ENCODE peak calls at places on chromosomes 11 and 22, in five cellular contexts. V is Panc1, U is cardiac muscle cell, E is left lung, F is BE2C. A is an unnamed sample.

GRCh38 chr22:38796262-38796957 is 2.5 kb upstream of the DNAL4 start:
- DNase-seq in V (no peak), U (peak), E (no peak), F (no peak), A (no peak)

GRCh38 chr11:74009675-74010305 is 905 bp upstream of the UCP3 start:
- DNase-seq in V (no peak), U (no peak), E (no peak), F (no peak), A (no peak)

GRCh38 chr11:109085708-109086373 is 336.1 kb upstream of the C11orf87 start:
- DNase-seq in V (no peak), U (peak), E (no peak), F (no peak), A (no peak)

GRCh38 chr11:8631395-8632110 is 37.5 kb upstream of the STK33 start:
- DNase-seq in V (no peak), U (peak), E (no peak), F (no peak), A (no peak)

GRCh38 chr11:128574576-128575011 is 12.8 kb downstream of the ETS1 start:
- DNase-seq in V (no peak), U (no peak), E (no peak), F (no peak), A (no peak)

GRCh38 chr11:65743928-65744698 is 23.5 kb upstream of the RNASEH2C start:
- DNase-seq in V (no peak), U (peak), E (no peak), F (peak), A (peak)

GRCh38 chr22:47605441-47605840 is 843.0 kb downstream of the TBC1D22A start:
- DNase-seq in V (no peak), U (no peak), E (no peak), F (no peak), A (no peak)

GRCh38 chr11:116534270-116534975 is 238.4 kb downstream of the BUD13 start:
- DNase-seq in V (no peak), U (no peak), E (no peak), F (no peak), A (no peak)

GRCh38 chr11:62540804-62541671 is 5.6 kb downstream of the AHNAK start:
- DNase-seq in V (no peak), U (no peak), E (no peak), F (no peak), A (no peak)

GRCh38 chr11:84396521-84396920 is 1110.4 kb upstream of the CCDC90B start:
- DNase-seq in V (no peak), U (no peak), E (no peak), F (no peak), A (no peak)

GRCh38 chr11:15675683-15676082 is 561.0 kb downstream of the INSC start:
- DNase-seq in V (no peak), U (peak), E (no peak), F (no peak), A (no peak)

GRCh38 chr11:12696911-12697581 is 22.8 kb downstream of the TEAD1 start:
- DNase-seq in V (no peak), U (no peak), E (no peak), F (no peak), A (no peak)

GRCh38 chr22:40404251-40405177 is 34.1 kb downstream of the SGSM3 start:
- DNase-seq in V (no peak), U (no peak), E (no peak), F (no peak), A (no peak)

GRCh38 chr11:65487467-65488272 is 11.2 kb upstream of the MALAT1 start:
- DNase-seq in V (peak), U (peak), E (peak), F (peak), A (peak)

GRCh38 chr11:31795706-31796522 is 15.2 kb downstream of the PAX6 start:
- DNase-seq in V (no peak), U (no peak), E (no peak), F (no peak), A (peak)

GRCh38 chr11:65500262-65501004 is 1.6 kb downstream of the MALAT1 start:
- DNase-seq in V (no peak), U (peak), E (peak), F (no peak), A (no peak)

GRCh38 chr22:21923163-21923561 is 29.5 kb downstream of the PPM1F start:
- DNase-seq in V (no peak), U (no peak), E (peak), F (no peak), A (no peak)

GRCh38 chr22:47963660-47964059 is 1201.2 kb downstream of the TBC1D22A start:
- DNase-seq in V (no peak), U (no peak), E (no peak), F (no peak), A (no peak)

GRCh38 chr11:67287355-67288197 is 1.5 kb upstream of the ANKRD13D start:
- DNase-seq in V (no peak), U (no peak), E (no peak), F (no peak), A (no peak)

GRCh38 chr11:130580372-130580771 is 131.9 kb downstream of the ADAMTS15 start:
- DNase-seq in V (no peak), U (peak), E (no peak), F (no peak), A (no peak)

GRCh38 chr11:468493-468892 is 18.4 kb downstream of the PTDSS2 start:
- DNase-seq in V (no peak), U (no peak), E (no peak), F (no peak), A (no peak)

GRCh38 chr22:23218867-23219251 is 38.5 kb downstream of the BCR start:
- DNase-seq in V (no peak), U (peak), E (peak), F (no peak), A (peak)

GRCh38 chr22:29703595-29704195 is 16.1 kb upstream of the CABP7 start:
- DNase-seq in V (no peak), U (no peak), E (peak), F (no peak), A (no peak)

GRCh38 chr22:18070041-18070440 is 7.7 kb upstream of the PEX26 start:
- DNase-seq in V (no peak), U (no peak), E (no peak), F (no peak), A (no peak)

GRCh38 chr22:18068991-18069390 is 8.8 kb upstream of the PEX26 start:
- DNase-seq in V (no peak), U (no peak), E (no peak), F (no peak), A (no peak)

GRCh38 chr22:18068381-18068988 is 9.3 kb upstream of the PEX26 start:
- DNase-seq in V (no peak), U (no peak), E (no peak), F (no peak), A (no peak)

GRCh38 chr22:18071968-18072310 is 5.9 kb upstream of the PEX26 start:
- DNase-seq in V (no peak), U (no peak), E (no peak), F (no peak), A (no peak)

DNA sequence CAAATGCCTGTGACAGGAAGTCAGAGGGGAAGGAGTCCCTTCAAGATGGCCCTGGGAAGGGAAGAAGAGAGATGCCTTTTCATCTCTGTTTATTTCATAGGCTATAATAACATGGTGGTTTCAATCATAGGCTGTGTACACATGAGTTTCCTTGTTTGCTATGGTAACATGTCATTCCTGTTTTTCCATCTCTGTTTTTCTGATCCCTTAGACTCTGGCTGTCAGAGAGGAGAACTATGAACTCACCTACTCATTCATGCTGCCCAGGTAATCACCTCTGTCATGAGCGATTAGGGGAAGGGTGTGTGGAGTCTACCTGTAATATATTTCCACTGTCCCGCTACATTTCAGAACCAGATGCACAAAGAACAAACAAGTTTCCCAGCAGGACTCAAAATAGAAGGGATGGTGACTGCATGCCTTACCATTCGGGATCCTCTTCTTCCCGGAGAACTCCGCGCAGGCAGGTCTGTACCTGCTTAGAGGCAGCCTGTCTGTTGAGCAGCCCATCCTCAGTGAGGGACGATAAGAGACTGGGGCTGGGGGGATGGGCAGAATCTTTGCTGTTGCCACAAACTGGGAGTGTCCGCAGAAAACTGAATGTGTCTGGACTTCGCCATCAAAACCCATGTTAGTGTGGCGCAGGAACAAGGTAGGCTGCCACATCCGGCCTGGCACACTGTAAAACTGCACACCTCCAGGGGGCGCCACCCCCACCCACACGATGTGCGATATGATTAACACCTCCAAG is 7.1 kb upstream of the PEX26 start:
- DNase-seq in V (no peak), U (no peak), E (no peak), F (no peak), A (no peak)
- TF ChIP-seq CTCF in V (peak), U (peak), E (no peak), F (peak), A (peak)

DNA sequence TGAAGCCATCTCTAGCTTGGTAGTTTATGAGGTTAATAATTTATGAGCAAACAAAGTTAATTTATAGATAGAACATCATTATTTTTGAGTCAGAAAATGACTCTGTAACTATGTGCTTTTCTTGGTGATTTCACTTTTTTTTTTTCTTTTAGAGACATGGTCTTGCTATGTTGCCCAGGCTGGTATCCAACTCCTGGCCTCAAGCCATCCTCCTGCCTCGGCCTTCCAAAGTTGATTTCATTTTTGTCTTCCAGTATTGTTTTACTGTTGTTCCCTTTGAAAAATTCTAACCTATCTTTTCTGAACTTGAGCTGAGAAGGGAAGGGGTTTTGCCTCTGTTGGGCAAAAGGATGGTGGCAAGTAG is 706 bp upstream of the CXCR5 start:
- DNase-seq in V (no peak), U (no peak), E (no peak), F (no peak), A (no peak)
- TF ChIP-seq CTCF in V (no peak), U (no peak), E (no peak), F (no peak), A (no peak)

GRCh38 chr11:72349616-72350218 is 84.6 kb downstream of the CLPB start:
- DNase-seq in V (no peak), U (peak), E (no peak), F (peak), A (no peak)

GRCh38 chr11:72348250-72348649 is 86.1 kb downstream of the CLPB start:
- DNase-seq in V (no peak), U (no peak), E (no peak), F (no peak), A (no peak)

GRCh38 chr11:72349053-72349452 is 85.3 kb downstream of the CLPB start:
- DNase-seq in V (no peak), U (no peak), E (no peak), F (no peak), A (no peak)

GRCh38 chr11:72352859-72353551 is 81.3 kb downstream of the CLPB start:
- DNase-seq in V (no peak), U (peak), E (no peak), F (peak), A (peak)

GRCh38 chr11:72350752-72351151 is 83.6 kb downstream of the CLPB start:
- DNase-seq in V (no peak), U (peak), E (no peak), F (no peak), A (no peak)
- TF ChIP-seq CTCF in V (no peak), U (no peak), E (no peak), F (no peak), A (no peak)

GRCh38 chr11:134404485-134405341 is 7.3 kb downstream of the B3GAT1 start:
- DNase-seq in V (no peak), U (no peak), E (no peak), F (no peak), A (no peak)
- TF ChIP-seq CTCF in V (no peak), U (no peak), E (no peak), F (no peak), A (no peak)

GRCh38 chr11:24515632-24516031 is 18.8 kb downstream of the LUZP2 start:
- DNase-seq in V (no peak), U (no peak), E (no peak), F (no peak), A (no peak)
- TF ChIP-seq CTCF in V (no peak), U (no peak), E (no peak), F (no peak), A (no peak)

DNA sequence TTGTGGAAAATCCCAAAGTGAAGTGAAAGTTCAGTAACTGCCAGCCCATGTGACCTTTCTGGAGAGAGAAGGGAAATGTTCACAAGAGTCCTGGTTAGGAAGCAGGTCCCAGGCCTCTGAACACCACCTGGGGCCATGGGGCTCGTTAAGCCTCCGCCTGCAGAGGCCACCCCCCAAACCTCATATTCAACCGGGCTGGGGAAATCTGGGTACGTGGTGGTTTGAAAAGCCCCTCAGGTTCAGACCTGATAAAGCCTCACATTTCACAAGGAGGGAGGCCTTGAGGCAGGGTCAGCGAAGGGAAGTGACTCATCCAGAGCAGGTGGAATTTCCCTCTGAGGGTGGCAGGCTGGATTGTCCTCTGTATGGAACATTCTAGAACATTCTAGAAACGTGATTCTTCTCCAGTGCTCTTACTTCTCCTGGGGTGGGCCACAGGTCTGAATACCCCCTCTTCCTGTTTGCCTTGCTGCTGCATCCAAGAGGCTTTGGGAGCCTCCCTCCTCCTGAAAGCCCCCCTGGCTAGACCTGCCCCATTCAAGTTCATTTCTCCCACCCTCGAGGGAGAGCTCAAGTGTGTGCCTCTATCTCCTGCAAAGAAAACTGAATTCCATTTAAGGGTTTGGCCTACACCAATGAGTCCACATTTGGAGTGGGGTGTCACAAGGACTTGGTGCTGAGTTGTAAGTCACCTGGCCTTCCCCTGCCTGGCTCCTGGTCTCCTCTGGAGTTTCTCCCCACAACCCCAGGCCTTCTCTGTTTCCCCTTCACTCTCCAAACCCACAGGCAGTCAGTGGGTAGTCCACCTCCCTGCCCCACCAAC is 6.3 kb downstream of the FXYD2 start:
- DNase-seq in V (no peak), U (no peak), E (peak), F (no peak), A (no peak)
- TF ChIP-seq CTCF in V (no peak), U (no peak), E (peak), F (no peak), A (peak)

GRCh38 chr11:34356130-34356529 is 1.7 kb downstream of the ABTB2 start:
- DNase-seq in V (no peak), U (no peak), E (no peak), F (no peak), A (no peak)

GRCh38 chr11:34356576-34356917 is 1.3 kb downstream of the ABTB2 start:
- DNase-seq in V (no peak), U (peak), E (no peak), F (peak), A (no peak)

GRCh38 chr11:34358258-34358665 is 452 bp upstream of the ABTB2 start:
- DNase-seq in V (no peak), U (peak), E (peak), F (peak), A (peak)

GRCh38 chr11:34357646-34358257 is at the start of gene ABTB2:
- DNase-seq in V (peak), U (peak), E (peak), F (peak), A (peak)

DNA sequence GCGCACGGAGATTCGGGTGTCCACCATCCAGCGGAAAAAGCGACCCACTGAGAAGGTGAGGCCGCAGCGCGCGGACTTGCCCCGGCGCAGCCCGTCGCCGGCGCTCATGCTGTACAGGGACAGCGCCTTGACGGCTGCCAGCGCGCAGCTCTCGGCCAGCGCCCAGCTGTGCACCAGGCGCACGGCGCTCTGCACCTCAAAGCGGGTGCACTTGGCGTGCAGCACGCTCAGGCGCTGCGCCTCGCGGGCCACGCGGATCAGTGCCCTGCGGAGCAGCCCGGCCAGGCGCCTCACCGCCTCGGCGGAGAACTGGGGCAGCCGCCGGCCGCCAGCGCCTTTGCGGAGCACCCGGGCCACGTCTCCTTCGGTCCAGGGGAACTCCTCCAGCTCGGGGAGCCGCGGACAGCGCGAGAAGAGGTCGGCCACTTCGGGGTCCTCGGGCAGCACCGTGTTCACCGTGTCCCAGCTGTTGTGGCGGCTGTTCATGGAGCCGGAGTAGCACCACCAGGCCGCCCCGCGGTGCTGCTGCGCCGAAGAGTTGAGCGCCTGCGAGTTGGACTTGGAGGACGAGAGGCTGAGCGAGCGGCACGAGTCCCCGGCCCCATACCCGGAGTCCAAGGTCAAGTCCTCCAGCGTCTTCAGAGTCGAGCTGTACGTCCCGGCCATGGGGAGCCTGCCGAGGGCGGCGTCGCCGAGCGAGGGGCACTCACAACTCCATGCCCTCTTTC is 728 bp downstream of the ABTB2 start:
- DNase-seq in V (no peak), U (peak), E (peak), F (peak), A (peak)
- TF ChIP-seq CTCF in V (peak), U (peak), E (no peak), F (no peak), A (no peak)

GRCh38 chr11:60485987-60486386 is 6.6 kb upstream of the MS4A12 start:
- DNase-seq in V (peak), U (no peak), E (no peak), F (no peak), A (peak)
- TF ChIP-seq CTCF in V (peak), U (no peak), E (no peak), F (no peak), A (peak)